ENCODE peak calls at places on chromosome 17, in ten cellular contexts. D is PC-9; Q is myocyte; M is naive thymus-derived CD8-positive, alpha-beta T cell; O is stimulated activated CD4-positive, alpha-beta T cell treated with anti-CD3 and anti-CD28 coated beads, Interleukin-1b, Interleukin-23, amount 100 ng/mL, for 24 hours; S is stromal cell of bone marrow; W is DMS 273 treated with DMSO at 0.1 percent for 48 hours; N is T-helper 2 cell; U is AG10803; B is renal cortical epithelial cell. Z is an unnamed sample.

GRCh38 chr17:73787036-73787720 is 142.9 kb upstream of the SDK2 start:
- DNase-seq in D (no peak), Q (no peak), M (no peak), O (no peak), S (no peak), W (no peak), N (no peak), U (no peak), B (no peak), Z (no peak)

GRCh38 chr17:47225436-47225858 is 16.3 kb downstream of the MYL4 start:
- DNase-seq in D (peak), Q (peak), M (no peak), O (no peak), S (peak), W (peak), N (no peak), U (peak), B (peak), Z (peak)

GRCh38 chr17:72416054-72416691 is 295.4 kb downstream of the SOX9 start:
- DNase-seq in D (no peak), Q (no peak), M (no peak), O (no peak), S (no peak), W (peak), N (no peak), U (no peak), B (no peak), Z (no peak)

GRCh38 chr17:77725851-77726250 is 232.7 kb upstream of the TNRC6C start:
- DNase-seq in D (no peak), Q (no peak), M (no peak), O (no peak), S (no peak), W (no peak), N (no peak), U (no peak), B (no peak), Z (no peak)

GRCh38 chr17:72591500-72592241 is 470.9 kb downstream of the SOX9 start:
- DNase-seq in D (peak), Q (peak), M (no peak), O (no peak), S (no peak), W (no peak), N (no peak), U (no peak), B (no peak), Z (peak)

GRCh38 chr17:57679906-57680695 is 65.0 kb downstream of the CCDC182 start:
- DNase-seq in D (no peak), Q (no peak), M (no peak), O (no peak), S (no peak), W (no peak), N (no peak), U (no peak), B (no peak), Z (no peak)

GRCh38 chr17:8685396-8685795 is 54.9 kb upstream of the MYH10 start:
- DNase-seq in D (no peak), Q (no peak), M (no peak), O (no peak), S (no peak), W (no peak), N (no peak), U (no peak), B (no peak), Z (no peak)

GRCh38 chr17:50944054-50944901 is 78.1 kb upstream of the TOB1 start:
- DNase-seq in D (peak), Q (no peak), M (peak), O (no peak), S (no peak), W (no peak), N (peak), U (peak), B (no peak), Z (peak)

GRCh38 chr17:43714338-43715149 is 44.0 kb downstream of the SOST start:
- DNase-seq in D (peak), Q (no peak), M (no peak), O (no peak), S (no peak), W (no peak), N (no peak), U (peak), B (peak), Z (no peak)

GRCh38 chr17:9206989-9207317 is 185.6 kb downstream of the NTN1 start:
- DNase-seq in D (no peak), Q (no peak), M (no peak), O (no peak), S (no peak), W (no peak), N (no peak), U (no peak), B (no peak), Z (no peak)

GRCh38 chr17:48547839-48548686 is 3.2 kb upstream of the HOXB2 start:
- DNase-seq in D (no peak), Q (no peak), M (no peak), O (no peak), S (no peak), W (no peak), N (no peak), U (peak), B (peak), Z (no peak)

GRCh38 chr17:18087610-18088491 is at the start of gene DRG2:
- DNase-seq in D (peak), Q (peak), M (peak), O (peak), S (peak), W (peak), N (peak), U (peak), B (peak), Z (peak)

GRCh38 chr17:77391668-77392375 is 251.1 kb downstream of the SEC14L1 start:
- DNase-seq in D (no peak), Q (peak), M (no peak), O (no peak), S (peak), W (no peak), N (no peak), U (peak), B (peak), Z (no peak)

GRCh38 chr17:44518032-44518431 is 14.8 kb upstream of the GPATCH8 start:
- DNase-seq in D (no peak), Q (peak), M (no peak), O (no peak), S (peak), W (no peak), N (no peak), U (peak), B (peak), Z (no peak)